ENCODE peak calls at places on chromosome 7, in six cellular contexts. One of them, this sample, is unnamed.
A peak's percentile ranks its signal among the peaks of the same experiment; 100 is the strongest.

GRCh38 chr7:39587393-39587792 is 21.2 kb downstream of the YAE1 start:
- DNase-seq in fibroblast of the aortic adventitia: peak; percentile 45
- DNase-seq in AG04450: no peak
- DNase-seq in GM12864: no peak
- DNase-seq in AG10803: peak; percentile 40
- DNase-seq in astrocyte of the cerebellum: no peak
- DNase-seq in this sample: no peak

GRCh38 chr7:34165466-34165865 is 260.1 kb downstream of the BMPER start:
- DNase-seq in AG04450: no peak
- DNase-seq in astrocyte of the cerebellum: no peak
- DNase-seq in GM12864: no peak
- DNase-seq in AG10803: peak; percentile 75
- DNase-seq in fibroblast of the aortic adventitia: peak; percentile 63
- DNase-seq in this sample: no peak

GRCh38 chr7:88291401-88292173 is 15.1 kb downstream of the STEAP4 start:
- DNase-seq in AG10803: no peak
- DNase-seq in fibroblast of the aortic adventitia: no peak
- DNase-seq in GM12864: no peak
- DNase-seq in astrocyte of the cerebellum: peak; percentile 4
- DNase-seq in AG04450: no peak
- DNase-seq in this sample: no peak

GRCh38 chr7:130937830-130938229 is 203.8 kb upstream of the KLF14 start:
- DNase-seq in AG10803: no peak
- DNase-seq in astrocyte of the cerebellum: no peak
- DNase-seq in AG04450: no peak
- DNase-seq in fibroblast of the aortic adventitia: no peak
- DNase-seq in GM12864: no peak
- DNase-seq in this sample: no peak

GRCh38 chr7:32774411-32774970 is 117.1 kb downstream of the KBTBD2 start:
- DNase-seq in astrocyte of the cerebellum: no peak
- DNase-seq in fibroblast of the aortic adventitia: no peak
- DNase-seq in AG10803: peak; percentile 56
- DNase-seq in AG04450: no peak
- DNase-seq in GM12864: no peak
- DNase-seq in this sample: no peak

GRCh38 chr7:1691096-1691495 is 21.0 kb downstream of the ELFN1 start:
- DNase-seq in fibroblast of the aortic adventitia: no peak
- DNase-seq in GM12864: no peak
- DNase-seq in astrocyte of the cerebellum: no peak
- DNase-seq in AG10803: no peak
- DNase-seq in AG04450: no peak
- DNase-seq in this sample: no peak

GRCh38 chr7:83547526-83547925 is 101.4 kb downstream of the SEMA3E start:
- DNase-seq in AG10803: peak; percentile 24
- DNase-seq in astrocyte of the cerebellum: peak; percentile 90
- DNase-seq in AG04450: no peak
- DNase-seq in fibroblast of the aortic adventitia: peak; percentile 94
- DNase-seq in GM12864: no peak
- DNase-seq in this sample: peak; percentile 57

GRCh38 chr7:11985376-11985775 is 153.4 kb upstream of the THSD7A start:
- DNase-seq in GM12864: no peak
- DNase-seq in astrocyte of the cerebellum: no peak
- DNase-seq in AG04450: no peak
- DNase-seq in AG10803: no peak
- DNase-seq in fibroblast of the aortic adventitia: no peak
- DNase-seq in this sample: no peak

GRCh38 chr7:81462672-81463071 is 307.2 kb downstream of the HGF start:
- DNase-seq in AG04450: peak; percentile 29
- DNase-seq in AG10803: peak; percentile 59
- DNase-seq in astrocyte of the cerebellum: no peak
- DNase-seq in GM12864: no peak
- DNase-seq in fibroblast of the aortic adventitia: peak; percentile 31
- DNase-seq in this sample: peak; percentile 45

GRCh38 chr7:16669581-16669980 is 23.6 kb downstream of the BZW2 start:
- DNase-seq in fibroblast of the aortic adventitia: no peak
- DNase-seq in astrocyte of the cerebellum: no peak
- DNase-seq in GM12864: no peak
- DNase-seq in AG04450: no peak
- DNase-seq in AG10803: peak; percentile 30
- DNase-seq in this sample: no peak

GRCh38 chr7:22269963-22270362 is 87.0 kb downstream of the RAPGEF5 start:
- DNase-seq in AG04450: no peak
- DNase-seq in GM12864: no peak
- DNase-seq in astrocyte of the cerebellum: no peak
- DNase-seq in fibroblast of the aortic adventitia: no peak
- DNase-seq in AG10803: no peak
- DNase-seq in this sample: no peak

GRCh38 chr7:116213361-116214155 is 3.2 kb downstream of the TES start:
- DNase-seq in AG04450: no peak
- DNase-seq in astrocyte of the cerebellum: peak; percentile 65
- DNase-seq in AG10803: peak; percentile 88
- DNase-seq in GM12864: no peak
- DNase-seq in fibroblast of the aortic adventitia: peak; percentile 40
- DNase-seq in this sample: peak; percentile 63
- H3K4me3 ChIP-seq in AG04450: no peak overlapping the region
- H3K4me3 ChIP-seq in astrocyte of the cerebellum: no peak overlapping the region
- H3K4me3 ChIP-seq in AG10803: peak overlapping the region; percentile 12
- H3K4me3 ChIP-seq in GM12864: no peak overlapping the region
- H3K4me3 ChIP-seq in fibroblast of the aortic adventitia: no peak overlapping the region
- H3K4me3 ChIP-seq in this sample: no peak overlapping the region

GRCh38 chr7:99311702-99312101 is 14.0 kb upstream of the ARPC1A start:
- DNase-seq in AG10803: no peak
- DNase-seq in AG04450: no peak
- DNase-seq in fibroblast of the aortic adventitia: no peak
- DNase-seq in GM12864: no peak
- DNase-seq in astrocyte of the cerebellum: no peak
- DNase-seq in this sample: no peak

GRCh38 chr7:99305473-99306260 is 20.0 kb upstream of the ARPC1A start:
- DNase-seq in fibroblast of the aortic adventitia: no peak
- DNase-seq in AG04450: no peak
- DNase-seq in astrocyte of the cerebellum: no peak
- DNase-seq in GM12864: no peak
- DNase-seq in AG10803: no peak
- DNase-seq in this sample: no peak

GRCh38 chr7:99310004-99310403 is 15.7 kb upstream of the ARPC1A start:
- DNase-seq in astrocyte of the cerebellum: no peak
- DNase-seq in fibroblast of the aortic adventitia: no peak
- DNase-seq in AG04450: no peak
- DNase-seq in GM12864: no peak
- DNase-seq in AG10803: no peak
- DNase-seq in this sample: no peak

GRCh38 chr7:99309141-99309540 is 16.6 kb upstream of the ARPC1A start:
- DNase-seq in AG04450: no peak
- DNase-seq in GM12864: no peak
- DNase-seq in astrocyte of the cerebellum: no peak
- DNase-seq in AG10803: no peak
- DNase-seq in fibroblast of the aortic adventitia: no peak
- DNase-seq in this sample: no peak

GRCh38 chr7:99308461-99309074 is 17.1 kb upstream of the ARPC1A start:
- DNase-seq in AG10803: peak; percentile 36
- DNase-seq in GM12864: no peak
- DNase-seq in astrocyte of the cerebellum: no peak
- DNase-seq in AG04450: no peak
- DNase-seq in fibroblast of the aortic adventitia: peak; percentile 62
- DNase-seq in this sample: no peak
- H3K4me3 ChIP-seq in AG10803: no peak overlapping the region
- H3K4me3 ChIP-seq in GM12864: no peak overlapping the region
- H3K4me3 ChIP-seq in astrocyte of the cerebellum: no peak overlapping the region
- H3K4me3 ChIP-seq in AG04450: no peak overlapping the region
- H3K4me3 ChIP-seq in fibroblast of the aortic adventitia: no peak overlapping the region
- H3K4me3 ChIP-seq in this sample: no peak overlapping the region

GRCh38 chr7:29587195-29587808 is 23.7 kb downstream of the PRR15 start:
- DNase-seq in AG04450: no peak
- DNase-seq in GM12864: no peak
- DNase-seq in fibroblast of the aortic adventitia: no peak
- DNase-seq in AG10803: no peak
- DNase-seq in astrocyte of the cerebellum: no peak
- DNase-seq in this sample: no peak

GRCh38 chr7:29593458-29593857 is 29.8 kb downstream of the PRR15 start:
- DNase-seq in AG10803: no peak
- DNase-seq in astrocyte of the cerebellum: no peak
- DNase-seq in fibroblast of the aortic adventitia: no peak
- DNase-seq in AG04450: no peak
- DNase-seq in GM12864: no peak
- DNase-seq in this sample: no peak

GRCh38 chr7:29588212-29588611 is 24.6 kb downstream of the PRR15 start:
- DNase-seq in AG04450: no peak
- DNase-seq in GM12864: no peak
- DNase-seq in AG10803: no peak
- DNase-seq in fibroblast of the aortic adventitia: no peak
- DNase-seq in astrocyte of the cerebellum: no peak
- DNase-seq in this sample: no peak

GRCh38 chr7:29592866-29593265 is 29.2 kb downstream of the PRR15 start:
- DNase-seq in astrocyte of the cerebellum: no peak
- DNase-seq in fibroblast of the aortic adventitia: no peak
- DNase-seq in AG10803: no peak
- DNase-seq in GM12864: no peak
- DNase-seq in AG04450: no peak
- DNase-seq in this sample: no peak

DNA sequence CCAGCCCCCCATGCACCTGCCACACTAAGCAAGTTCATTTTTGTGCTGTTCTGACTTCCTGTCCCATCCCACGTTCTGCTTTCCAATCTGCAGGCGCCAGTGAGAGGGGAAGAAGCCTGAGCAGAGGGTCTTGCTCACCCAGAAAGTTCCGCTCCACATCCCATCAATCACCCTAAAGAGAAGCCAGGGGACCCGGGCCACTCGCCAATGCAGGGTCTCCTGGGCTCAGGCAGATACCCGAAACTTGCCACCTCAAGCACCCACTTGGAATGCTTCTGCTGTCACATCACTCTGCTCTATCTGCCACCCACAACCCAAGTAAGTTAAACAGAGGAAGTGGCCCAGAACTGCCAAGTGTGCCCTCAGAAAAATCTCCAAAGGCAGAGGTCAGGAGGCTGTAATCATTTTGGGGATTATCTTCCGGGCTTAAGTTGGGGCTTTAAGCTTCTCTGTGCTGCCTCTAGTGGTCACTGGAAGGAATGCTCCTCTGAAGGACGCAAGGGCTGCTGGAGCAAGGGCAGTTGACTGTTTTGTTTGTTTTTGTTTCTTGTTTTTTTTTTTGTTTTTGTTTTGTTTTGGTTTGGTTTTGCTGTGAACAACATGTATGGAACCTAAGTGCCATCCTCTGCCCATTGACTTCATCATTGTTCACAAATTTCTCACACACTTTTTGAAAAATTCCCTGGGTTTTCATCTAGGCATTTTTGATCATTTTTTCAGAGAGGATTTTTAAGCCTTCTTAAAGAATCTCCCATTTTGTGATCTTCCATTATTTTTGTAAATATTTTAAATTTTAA is 25.5 kb downstream of the PRR15 start:
- DNase-seq in AG10803: peak; percentile 33
- DNase-seq in astrocyte of the cerebellum: no peak
- DNase-seq in GM12864: no peak
- DNase-seq in fibroblast of the aortic adventitia: peak; percentile 51
- DNase-seq in AG04450: peak; percentile 8
- DNase-seq in this sample: no peak
- H3K4me3 ChIP-seq in AG10803: no peak overlapping the region
- H3K4me3 ChIP-seq in astrocyte of the cerebellum: no peak overlapping the region
- H3K4me3 ChIP-seq in GM12864: no peak overlapping the region
- H3K4me3 ChIP-seq in fibroblast of the aortic adventitia: no peak overlapping the region
- H3K4me3 ChIP-seq in AG04450: no peak overlapping the region
- H3K4me3 ChIP-seq in this sample: no peak overlapping the region

DNA sequence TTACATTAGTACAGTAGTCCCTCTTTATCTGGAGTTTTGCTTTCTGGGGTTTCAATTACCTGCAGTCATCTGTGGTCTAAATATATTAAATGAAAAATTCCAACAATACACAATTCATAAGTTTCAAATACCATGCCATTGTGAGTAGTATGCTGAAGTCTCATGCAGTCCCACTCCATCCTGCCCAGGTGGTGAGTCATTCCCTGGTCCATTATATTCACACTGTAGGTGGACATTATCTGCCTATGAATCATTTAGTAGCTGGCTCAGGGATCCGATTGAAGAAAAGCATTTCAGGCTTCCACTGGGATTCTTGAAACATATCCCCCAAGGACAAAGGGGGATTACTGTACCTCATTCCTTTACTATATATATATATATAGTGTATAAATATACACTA is 298.2 kb upstream of the GALNT17 start:
- DNase-seq in AG04450: no peak
- DNase-seq in AG10803: peak; percentile 34
- DNase-seq in GM12864: no peak
- DNase-seq in fibroblast of the aortic adventitia: peak; percentile 76
- DNase-seq in astrocyte of the cerebellum: peak; percentile 95
- DNase-seq in this sample: peak; percentile 56
- H3K4me3 ChIP-seq in AG04450: no peak overlapping the region
- H3K4me3 ChIP-seq in AG10803: no peak overlapping the region
- H3K4me3 ChIP-seq in GM12864: no peak overlapping the region
- H3K4me3 ChIP-seq in fibroblast of the aortic adventitia: no peak overlapping the region
- H3K4me3 ChIP-seq in astrocyte of the cerebellum: no peak overlapping the region
- H3K4me3 ChIP-seq in this sample: no peak overlapping the region

DNA sequence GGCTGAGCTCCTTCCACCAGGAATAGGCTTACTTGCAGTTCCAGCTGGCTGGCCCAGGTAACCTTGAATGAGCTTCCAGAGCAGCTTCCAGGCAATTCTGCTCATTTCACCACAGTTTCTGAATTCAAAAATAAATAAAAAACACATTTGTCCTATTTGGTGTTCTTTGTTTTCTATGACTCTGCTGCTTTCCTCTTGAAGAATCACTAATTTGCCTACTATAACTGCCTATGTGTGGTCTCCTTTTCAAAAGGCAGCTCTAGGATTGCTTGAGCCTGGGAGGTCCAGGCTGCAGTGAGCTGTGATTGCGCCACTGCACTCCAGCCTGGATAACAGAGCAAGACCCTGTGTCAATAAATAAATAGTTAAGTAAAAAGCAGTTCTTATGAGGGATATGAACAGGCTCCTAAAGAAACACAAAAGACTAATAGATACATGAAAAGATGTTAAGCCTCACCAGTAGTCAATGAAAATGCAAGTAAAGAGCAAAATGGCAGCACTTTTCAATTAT is 19.5 kb upstream of the TNPO3 start:
- DNase-seq in AG04450: no peak
- DNase-seq in fibroblast of the aortic adventitia: no peak
- DNase-seq in GM12864: no peak
- DNase-seq in AG10803: no peak
- DNase-seq in astrocyte of the cerebellum: no peak
- DNase-seq in this sample: no peak
- H3K4me3 ChIP-seq in AG04450: no peak overlapping the region
- H3K4me3 ChIP-seq in fibroblast of the aortic adventitia: no peak overlapping the region
- H3K4me3 ChIP-seq in GM12864: no peak overlapping the region
- H3K4me3 ChIP-seq in AG10803: no peak overlapping the region
- H3K4me3 ChIP-seq in astrocyte of the cerebellum: no peak overlapping the region
- H3K4me3 ChIP-seq in this sample: no peak overlapping the region

This sample was measured in skeletal muscle cell.